ENCODE peak calls at places on chromosomes 5 and 9, in four cellular contexts. Q is adrenal gland, D is lower lobe of right lung, J is endothelial cell of umbilical vein. N is an unnamed sample.
A peak's percentile ranks its signal among the peaks of the same experiment; 100 is the strongest.

GRCh38 chr5:83924171-83924570 is 203.5 kb upstream of the HAPLN1 start:
- DNase-seq in Q (no peak), D (no peak), J (peak; percentile 40), N (no peak)

GRCh38 chr5:127694518-127695171 is 8.5 kb upstream of the CCDC192 start:
- DNase-seq in Q (no peak), D (no peak), J (no peak), N (no peak)

GRCh38 chr5:93601053-93601429 is 18.0 kb downstream of the NR2F1 start:
- DNase-seq in Q (no peak), D (no peak), J (no peak), N (no peak)

GRCh38 chr9:84404095-84404686 is 63.6 kb upstream of the SLC28A3 start:
- DNase-seq in Q (no peak), D (no peak), J (peak; percentile 3), N (peak; percentile 71)

GRCh38 chr5:109062669-109063068 is 315.0 kb downstream of the FER start:
- DNase-seq in Q (no peak), D (no peak), J (no peak), N (no peak)

GRCh38 chr9:87547665-87548064 is 50.0 kb downstream of the DAPK1 start:
- DNase-seq in Q (no peak), D (no peak), J (no peak), N (no peak)

GRCh38 chr5:10934789-10935355 is 173.8 kb upstream of the DAP start:
- DNase-seq in Q (no peak), D (no peak), J (no peak), N (no peak)

GRCh38 chr9:135156525-135157510 is 69.3 kb downstream of the OLFM1 start:
- DNase-seq in Q (peak; percentile 49), D (peak; percentile 59), J (peak; percentile 8), N (peak; percentile 96)

GRCh38 chr9:75229605-75230332 is 141.5 kb downstream of the OSTF1 start:
- DNase-seq in Q (no peak), D (peak; percentile 56), J (peak; percentile 21), N (no peak)

GRCh38 chr9:12224449-12224848 is 468.7 kb upstream of the TYRP1 start:
- DNase-seq in Q (no peak), D (no peak), J (no peak), N (peak; percentile 59)

GRCh38 chr9:8234286-8234819 is 434.8 kb upstream of the DMAC1 start:
- DNase-seq in Q (no peak), D (no peak), J (no peak), N (peak; percentile 69)

GRCh38 chr5:96844476-96844990 is 31.8 kb upstream of the ERAP2 start:
- DNase-seq in Q (no peak), D (no peak), J (no peak), N (no peak)

GRCh38 chr5:2096827-2097226 is 214.1 kb upstream of the IRX4 start:
- DNase-seq in Q (no peak), D (no peak), J (no peak), N (no peak)

GRCh38 chr9:128382261-128382660 is 11.1 kb downstream of the URM1 start:
- DNase-seq in Q (no peak), D (no peak), J (no peak), N (no peak)

GRCh38 chr5:103057208-103058130 is 62.5 kb downstream of the GIN1 start:
- DNase-seq in Q (no peak), D (no peak), J (no peak), N (peak; percentile 49)

GRCh38 chr5:74257645-74258328 is 382.7 kb downstream of the ENC1 start:
- DNase-seq in Q (no peak), D (peak; percentile 63), J (no peak), N (peak; percentile 53)

GRCh38 chr9:94817291-94818195 is 91.0 kb downstream of the AOPEP start:
- DNase-seq in Q (no peak), D (no peak), J (no peak), N (no peak)

GRCh38 chr9:98964201-98964600 is 20.5 kb downstream of the COL15A1 start:
- DNase-seq in Q (no peak), D (no peak), J (no peak), N (no peak)
- H3K4me1 ChIP-seq in Q (no peaks in the 10 kb centered on the region), D (peaks cover 20% of the 10 kb centered on the region), J (no peaks in the 10 kb centered on the region), N (no peaks in the 10 kb centered on the region)

GRCh38 chr5:56270058-56270457 is 36.9 kb upstream of the ANKRD55 start:
- DNase-seq in Q (no peak), D (no peak), J (peak; percentile 8), N (no peak)
- H3K4me1 ChIP-seq in Q (no peaks in the 10 kb centered on the region), D (peaks cover 18% of the 10 kb centered on the region), J (peaks cover 6% of the 10 kb centered on the region), N (no peaks in the 10 kb centered on the region)

DNA sequence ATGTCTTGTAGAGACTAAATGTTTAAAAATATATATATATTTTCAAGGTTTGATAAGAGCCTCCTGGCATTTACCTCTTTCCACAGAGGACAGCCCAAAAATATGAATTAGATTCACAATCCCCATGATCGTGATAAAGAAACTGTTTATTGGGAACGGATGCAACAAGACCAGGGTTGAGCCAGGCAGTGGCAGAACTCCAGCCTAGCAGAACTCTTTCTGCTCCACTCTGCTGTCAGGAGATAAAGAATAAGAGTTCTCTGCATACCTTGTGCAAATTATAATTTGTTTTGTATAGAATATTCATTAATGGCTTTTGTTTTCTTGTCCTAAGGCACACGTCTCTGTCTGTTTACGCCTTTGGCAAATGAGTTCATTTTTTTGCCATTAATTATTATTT is 472.2 kb downstream of the TUSC1 start:
- DNase-seq in Q (no peak), D (no peak), J (no peak), N (no peak)
- H3K4me1 ChIP-seq in Q (no peaks in the 10 kb centered on the region), D (no peaks in the 10 kb centered on the region), J (no peaks in the 10 kb centered on the region), N (no peaks in the 10 kb centered on the region)

DNA sequence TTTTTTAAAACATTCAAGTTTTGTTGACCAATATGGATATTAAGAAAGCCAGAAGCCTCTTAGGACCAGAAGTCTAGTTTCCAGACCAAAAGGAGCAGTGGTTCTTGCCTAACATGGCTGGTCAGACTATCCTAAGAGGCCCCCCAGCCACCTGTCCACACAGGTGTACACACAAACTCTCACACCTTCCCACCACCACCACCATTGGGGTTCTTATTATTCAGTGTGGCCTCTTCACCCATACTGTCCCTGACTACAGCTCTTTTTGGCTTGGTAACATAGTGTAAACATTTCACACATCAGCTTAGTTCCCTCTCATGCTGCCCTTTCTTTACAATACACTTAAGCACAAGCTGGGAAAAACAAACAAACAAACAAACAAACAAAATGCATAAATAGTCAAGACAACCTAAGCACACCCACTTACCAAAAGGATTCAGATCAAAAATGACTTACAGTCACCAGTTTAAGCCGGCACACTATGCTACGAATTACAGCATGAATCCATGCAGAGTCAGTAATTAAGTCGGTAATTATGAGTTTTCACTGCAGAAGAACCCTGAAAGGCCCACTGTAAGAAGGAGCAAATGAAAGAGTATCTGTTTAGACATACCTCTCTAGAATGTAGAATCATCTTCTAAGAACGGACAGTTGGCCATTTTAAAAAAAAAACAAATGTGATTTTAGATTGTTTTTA is 9.5 kb downstream of the LHFPL2 start:
- DNase-seq in Q (no peak), D (no peak), J (peak; percentile 42), N (no peak)
- H3K4me1 ChIP-seq in Q (peaks cover 46% of the 10 kb centered on the region), D (peaks cover 11% of the 10 kb centered on the region), J (peaks cover 40% of the 10 kb centered on the region), N (peaks cover 47% of the 10 kb centered on the region)

GRCh38 chr9:110047955-110048472 is 159.9 kb downstream of the C9orf152 start:
- DNase-seq in Q (no peak), D (peak; percentile 53), J (peak; percentile 51), N (peak; percentile 79)
- H3K4me1 ChIP-seq in Q (peaks cover 14% of the 10 kb centered on the region), D (peaks cover 46% of the 10 kb centered on the region), J (peaks cover 28% of the 10 kb centered on the region), N (no peaks in the 10 kb centered on the region)

GRCh38 chr5:172819569-172819968 is 14.5 kb upstream of the ERGIC1 start:
- DNase-seq in Q (no peak), D (no peak), J (no peak), N (no peak)
- H3K4me1 ChIP-seq in Q (peaks cover 10% of the 10 kb centered on the region), D (peaks cover 13% of the 10 kb centered on the region), J (no peaks in the 10 kb centered on the region), N (no peaks in the 10 kb centered on the region)

GRCh38 chr9:109252291-109252690 is 68.6 kb downstream of the EPB41L4B start:
- DNase-seq in Q (no peak), D (no peak), J (no peak), N (no peak)

GRCh38 chr9:109253241-109253636 is 67.6 kb downstream of the EPB41L4B start:
- DNase-seq in Q (no peak), D (no peak), J (no peak), N (peak; percentile 13)

GRCh38 chr9:109253637-109254284 is 67.1 kb downstream of the EPB41L4B start:
- DNase-seq in Q (no peak), D (no peak), J (no peak), N (peak; percentile 42)

GRCh38 chr9:109255394-109255793 is 65.5 kb downstream of the EPB41L4B start:
- DNase-seq in Q (no peak), D (no peak), J (no peak), N (no peak)

GRCh38 chr9:109254317-109254716 is 66.5 kb downstream of the EPB41L4B start:
- DNase-seq in Q (no peak), D (no peak), J (no peak), N (no peak)
- H3K4me1 ChIP-seq in Q (peaks cover 14% of the 10 kb centered on the region), D (peaks cover 18% of the 10 kb centered on the region), J (peaks cover 14% of the 10 kb centered on the region), N (no peaks in the 10 kb centered on the region)